ENCODE peak calls at places on chromosome 20, in seven cellular contexts. W, V, E, R, T, K and I are unnamed samples.

GRCh38 chr20:19903168-19903676 is 113.9 kb upstream of the NAA20 start:
- DNase-seq in W (no peak), V (peak; percentile 1), E (peak; percentile 22), R (no peak), T (peak; percentile 44), K (peak; percentile 44), I (no peak)

GRCh38 chr20:17654649-17655285 is 27.3 kb downstream of the RRBP1 start:
- DNase-seq in W (peak; percentile 7), V (no peak), E (peak; percentile 59), R (no peak), T (peak; percentile 71), K (no peak), I (no peak)

GRCh38 chr20:37354210-37355195 is 8.6 kb downstream of the SRC start:
- DNase-seq in W (no peak), V (no peak), E (no peak), R (no peak), T (no peak), K (peak; percentile 73), I (no peak)

GRCh38 chr20:43492101-43492500 is 15.4 kb upstream of the L3MBTL1 start:
- DNase-seq in W (no peak), V (peak; percentile 70), E (no peak), R (no peak), T (no peak), K (no peak), I (no peak)

GRCh38 chr20:62655291-62656204 is 13.2 kb downstream of the SLCO4A1 start:
- DNase-seq in W (no peak), V (no peak), E (no peak), R (no peak), T (no peak), K (no peak), I (no peak)

GRCh38 chr20:57568088-57568896 is 7.4 kb downstream of the PCK1 start:
- DNase-seq in W (no peak), V (no peak), E (no peak), R (no peak), T (no peak), K (no peak), I (no peak)

GRCh38 chr20:35307666-35308653 is 15.7 kb upstream of the FAM83C start:
- DNase-seq in W (peak; percentile 66), V (no peak), E (no peak), R (no peak), T (peak; percentile 56), K (peak; percentile 74), I (no peak)

GRCh38 chr20:62352402-62353288 is 14.5 kb downstream of the LAMA5 start:
- DNase-seq in W (peak; percentile 89), V (no peak), E (peak; percentile 84), R (no peak), T (peak; percentile 68), K (peak; percentile 58), I (no peak)

GRCh38 chr20:58246346-58246745 is 17.9 kb upstream of the ANKRD60 start:
- DNase-seq in W (no peak), V (no peak), E (peak; percentile 50), R (no peak), T (no peak), K (no peak), I (no peak)

GRCh38 chr20:52978851-52979250 is 6.7 kb downstream of the TSHZ2 start:
- DNase-seq in W (no peak), V (no peak), E (no peak), R (no peak), T (no peak), K (no peak), I (no peak)

DNA sequence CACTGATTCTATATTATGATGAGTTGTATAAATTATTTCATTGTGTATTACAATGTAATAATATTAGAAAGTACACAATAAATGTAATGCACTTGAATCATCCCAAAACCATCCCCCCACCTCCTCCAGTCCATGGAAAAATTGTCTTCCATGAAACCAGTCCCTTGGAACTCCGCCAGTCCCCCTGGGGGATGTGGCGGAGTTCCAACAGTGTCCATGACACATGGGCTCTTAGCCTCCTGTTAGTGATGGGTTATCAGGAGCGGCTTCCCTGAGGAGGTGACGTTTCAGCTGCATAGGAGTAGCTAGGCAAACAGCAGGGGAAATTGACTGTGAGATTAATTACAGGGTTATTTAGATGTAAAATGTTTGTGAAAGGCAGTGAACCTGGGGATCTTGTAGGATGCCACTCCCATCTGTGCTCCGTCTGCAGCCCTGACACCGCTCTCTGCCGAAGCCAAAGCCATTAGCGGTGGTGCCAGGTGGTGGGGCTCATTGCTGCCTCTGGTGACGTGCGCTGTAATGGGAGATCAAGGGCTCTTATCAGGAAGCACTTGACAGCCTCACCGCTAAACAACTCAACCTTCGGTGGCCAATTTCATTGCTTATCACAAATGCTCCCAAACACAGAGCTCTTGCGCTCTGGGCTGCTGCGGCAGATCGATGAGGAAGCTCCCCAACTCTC is 81.6 kb upstream of the MC3R start:
- DNase-seq in W (no peak), V (no peak), E (peak; percentile 83), R (no peak), T (no peak), K (no peak), I (no peak)
- H3K9me3 ChIP-seq in W (no peaks in the 10 kb centered on the region), V (no peaks in the 10 kb centered on the region), E (no peaks in the 10 kb centered on the region), R (no peaks in the 10 kb centered on the region), T (no peaks in the 10 kb centered on the region), K (no peaks in the 10 kb centered on the region), I (no peaks in the 10 kb centered on the region)

GRCh38 chr20:47993817-47994216 is 208.5 kb upstream of the SULF2 start:
- DNase-seq in W (no peak), V (no peak), E (no peak), R (no peak), T (no peak), K (no peak), I (no peak)

GRCh38 chr20:47990507-47991132 is 205.3 kb upstream of the SULF2 start:
- DNase-seq in W (no peak), V (no peak), E (no peak), R (no peak), T (no peak), K (no peak), I (no peak)

GRCh38 chr20:47992021-47992467 is 206.8 kb upstream of the SULF2 start:
- DNase-seq in W (no peak), V (no peak), E (no peak), R (no peak), T (no peak), K (no peak), I (no peak)

GRCh38 chr20:47995661-47996060 is 210.4 kb upstream of the SULF2 start:
- DNase-seq in W (no peak), V (no peak), E (no peak), R (no peak), T (no peak), K (no peak), I (no peak)

DNA sequence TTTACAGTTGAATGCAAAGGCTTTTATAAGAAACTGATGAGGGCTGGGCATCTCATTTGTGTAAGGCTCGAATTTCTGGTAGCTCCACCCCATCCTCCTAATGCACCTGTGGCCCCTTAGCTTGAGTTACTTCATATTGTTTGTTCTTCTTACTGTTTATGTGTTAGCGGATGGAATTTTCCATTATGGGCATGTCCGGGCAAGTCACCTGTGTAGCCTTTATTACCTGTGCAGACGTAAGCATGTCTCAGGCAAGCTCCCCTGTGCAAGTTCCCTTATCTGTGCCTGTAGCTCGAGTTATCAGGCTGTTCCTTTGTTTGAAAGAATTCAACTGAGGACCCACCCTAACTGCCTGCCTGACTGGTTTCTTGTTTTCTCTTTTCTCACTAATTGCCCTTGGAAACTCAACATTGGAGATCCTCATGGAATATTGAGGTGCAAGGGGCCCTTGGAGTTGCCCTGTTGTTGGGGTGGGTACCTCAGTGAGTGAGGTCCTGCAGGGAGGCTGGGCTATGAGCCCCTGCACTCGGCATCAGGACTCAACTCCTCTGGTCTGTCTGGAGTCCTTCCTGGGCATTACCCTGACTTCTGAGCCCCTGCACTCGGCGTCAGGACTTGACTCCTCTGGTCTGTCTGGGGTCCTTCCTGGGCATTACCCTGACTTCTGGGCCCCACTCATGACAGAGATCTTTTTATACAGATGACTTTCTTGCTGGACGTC is 207.9 kb upstream of the SULF2 start:
- DNase-seq in W (no peak), V (no peak), E (no peak), R (no peak), T (no peak), K (no peak), I (no peak)
- H3K9me3 ChIP-seq in W (peaks cover 20% of the 10 kb centered on the region), V (no peaks in the 10 kb centered on the region), E (no peaks in the 10 kb centered on the region), R (no peaks in the 10 kb centered on the region), T (peaks cover 10% of the 10 kb centered on the region), K (peaks cover 15% of the 10 kb centered on the region), I (no peaks in the 10 kb centered on the region)

DNA sequence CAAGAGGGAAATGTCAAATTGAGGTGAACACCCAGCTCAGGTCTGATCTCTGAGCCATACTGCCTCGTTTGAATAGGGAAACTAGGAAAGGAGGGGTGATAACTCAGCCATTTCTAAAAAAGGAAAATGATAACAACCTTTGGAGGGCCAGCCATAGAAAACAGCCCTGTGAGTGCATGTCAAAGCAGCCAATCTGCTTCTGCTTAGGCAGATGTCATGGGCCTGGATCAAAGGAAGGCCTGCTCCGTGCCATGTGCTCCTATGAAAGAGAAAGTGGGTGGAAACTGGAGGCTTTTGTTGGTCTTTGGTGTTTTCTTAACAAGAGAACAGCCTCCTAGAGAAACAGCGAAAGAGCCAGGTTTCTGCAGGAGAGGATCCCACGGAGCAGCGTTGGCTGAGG is 428.0 kb downstream of the DHX35 start:
- DNase-seq in W (no peak), V (no peak), E (no peak), R (no peak), T (no peak), K (no peak), I (no peak)
- H3K9me3 ChIP-seq in W (no peaks in the 10 kb centered on the region), V (no peaks in the 10 kb centered on the region), E (no peaks in the 10 kb centered on the region), R (no peaks in the 10 kb centered on the region), T (no peaks in the 10 kb centered on the region), K (no peaks in the 10 kb centered on the region), I (no peaks in the 10 kb centered on the region)

GRCh38 chr20:31368301-31368700 is at the start of gene DEFB118:
- DNase-seq in W (no peak), V (no peak), E (no peak), R (no peak), T (no peak), K (no peak), I (no peak)
- H3K9me3 ChIP-seq in W (no peaks in the 10 kb centered on the region), V (no peaks in the 10 kb centered on the region), E (no peaks in the 10 kb centered on the region), R (no peaks in the 10 kb centered on the region), T (peaks cover 10% of the 10 kb centered on the region), K (peaks cover 19% of the 10 kb centered on the region), I (no peaks in the 10 kb centered on the region)

GRCh38 chr20:59690101-59690500 is 85.8 kb downstream of the PHACTR3 start:
- DNase-seq in W (no peak), V (no peak), E (no peak), R (no peak), T (no peak), K (no peak), I (no peak)
- H3K9me3 ChIP-seq in W (no peaks in the 10 kb centered on the region), V (no peaks in the 10 kb centered on the region), E (no peaks in the 10 kb centered on the region), R (no peaks in the 10 kb centered on the region), T (no peaks in the 10 kb centered on the region), K (no peaks in the 10 kb centered on the region), I (no peaks in the 10 kb centered on the region)

DNA sequence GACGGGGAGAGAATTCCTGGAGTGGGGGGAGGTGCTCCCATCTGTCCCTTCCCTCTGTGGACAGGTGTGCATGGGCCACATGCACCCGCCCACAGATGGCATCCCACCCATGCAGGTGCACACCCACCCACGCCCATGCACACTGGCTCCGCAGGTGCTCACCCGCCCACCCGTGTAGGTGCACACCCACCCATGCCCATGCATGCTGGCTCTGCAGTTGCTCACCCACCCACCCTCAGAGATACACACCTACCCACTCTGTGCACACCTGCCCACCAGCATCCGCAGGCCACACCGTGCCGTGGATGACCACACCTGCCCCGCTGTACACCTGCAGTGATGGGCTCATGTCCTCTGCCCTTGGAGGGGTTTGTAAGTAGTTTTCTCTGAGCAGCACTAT is 132.0 kb downstream of the PHACTR3 start:
- DNase-seq in W (no peak), V (no peak), E (no peak), R (no peak), T (no peak), K (no peak), I (no peak)
- H3K9me3 ChIP-seq in W (no peaks in the 10 kb centered on the region), V (no peaks in the 10 kb centered on the region), E (no peaks in the 10 kb centered on the region), R (no peaks in the 10 kb centered on the region), T (no peaks in the 10 kb centered on the region), K (no peaks in the 10 kb centered on the region), I (no peaks in the 10 kb centered on the region)

GRCh38 chr20:30611239-30611984 is 646.1 kb upstream of the DEFB115 start:
- DNase-seq in W (no peak), V (no peak), E (no peak), R (no peak), T (no peak), K (no peak), I (no peak)
- H3K9me3 ChIP-seq in W (no peaks in the 10 kb centered on the region), V (no peaks in the 10 kb centered on the region), E (no peaks in the 10 kb centered on the region), R (no peaks in the 10 kb centered on the region), T (no peaks in the 10 kb centered on the region), K (peaks cover 35% of the 10 kb centered on the region), I (peaks cover 6% of the 10 kb centered on the region)